ENCODE peak calls at places on chromosomes 5 and 9, in four cellular contexts. Q, X, Y and I are unnamed samples.

GRCh38 chr9:95317119-95317892 is at the start of gene FANCC:
- DNase-seq in Q (peak), X (peak), Y (peak), I (peak)

GRCh38 chr5:115898656-115899055 is 56.9 kb downstream of the AP3S1 start:
- DNase-seq in Q (no peak), X (no peak), Y (no peak), I (peak)

GRCh38 chr5:135032613-135033025 is 1.4 kb downstream of the PITX1 start:
- DNase-seq in Q (no peak), X (no peak), Y (no peak), I (no peak)

GRCh38 chr5:108884736-108885135 is 137.0 kb downstream of the FER start:
- DNase-seq in Q (no peak), X (no peak), Y (no peak), I (peak)

GRCh38 chr5:136388474-136388873 is 23.1 kb upstream of the TRPC7 start:
- DNase-seq in Q (no peak), X (no peak), Y (no peak), I (no peak)

GRCh38 chr9:35945341-35946018 is 12.5 kb downstream of the OR2S2 start:
- DNase-seq in Q (peak), X (no peak), Y (peak), I (peak)

GRCh38 chr5:38515648-38516047 is 40.8 kb downstream of the LIFR start:
- DNase-seq in Q (peak), X (no peak), Y (no peak), I (peak)

GRCh38 chr9:19781240-19781639 is 7.6 kb downstream of the SLC24A2 start:
- DNase-seq in Q (peak), X (no peak), Y (no peak), I (no peak)

GRCh38 chr9:78235296-78235770 is 542 bp upstream of the CEP78 start:
- DNase-seq in Q (peak), X (no peak), Y (no peak), I (peak)

GRCh38 chr9:117523531-117524153 is 108.8 kb upstream of the ASTN2 start:
- DNase-seq in Q (no peak), X (no peak), Y (no peak), I (no peak)

GRCh38 chr5:59582746-59583145 is 310.8 kb downstream of the PDE4D start:
- DNase-seq in Q (no peak), X (no peak), Y (no peak), I (no peak)

GRCh38 chr9:128168731-128169308 is 8.8 kb downstream of the BBLN start:
- DNase-seq in Q (no peak), X (no peak), Y (no peak), I (no peak)

GRCh38 chr5:135944967-135945560 is 9.7 kb downstream of the LECT2 start:
- DNase-seq in Q (peak), X (no peak), Y (peak), I (peak)

GRCh38 chr9:129776938-129777768 is 24.3 kb upstream of the PTGES start:
- DNase-seq in Q (peak), X (no peak), Y (peak), I (peak)

DNA sequence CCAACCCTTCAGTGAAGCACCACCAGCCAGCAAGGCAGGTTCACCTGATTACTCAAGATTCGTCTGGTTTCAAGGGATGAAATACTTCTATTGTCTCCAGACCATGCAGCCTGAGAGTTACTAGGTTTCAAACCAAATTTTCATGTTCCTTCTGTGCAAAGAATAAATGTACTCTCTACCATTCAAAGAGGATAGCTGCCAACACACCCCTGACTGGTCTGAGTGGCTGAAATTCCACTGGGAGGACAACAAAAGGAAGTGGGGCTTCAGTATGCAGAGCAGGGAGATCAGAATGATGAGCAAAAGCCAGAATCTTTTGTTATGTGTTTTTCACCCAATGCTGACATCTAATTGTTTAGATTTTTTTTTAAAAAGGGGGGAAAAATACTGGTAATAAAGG is 356.3 kb downstream of the BNC2 start:
- DNase-seq in Q (no peak), X (no peak), Y (no peak), I (no peak)
- H2AFZ ChIP-seq in Q (no peak), X (no peak), Y (no peak), I (no peak)

GRCh38 chr9:88387035-88387732 is 1.1 kb upstream of the SPIN1 start:
- DNase-seq in Q (no peak), X (no peak), Y (peak), I (peak)

GRCh38 chr9:88388203-88388885 is at the start of gene SPIN1:
- DNase-seq in Q (peak), X (no peak), Y (peak), I (peak)

GRCh38 chr9:88388886-88389617 is 808 bp downstream of the SPIN1 start:
- DNase-seq in Q (peak), X (no peak), Y (peak), I (peak)

GRCh38 chr9:88390371-88390990 is 2.2 kb downstream of the SPIN1 start:
- DNase-seq in Q (no peak), X (no peak), Y (no peak), I (peak)

GRCh38 chr9:88387733-88388202 is 476 bp upstream of the SPIN1 start:
- DNase-seq in Q (peak), X (no peak), Y (no peak), I (peak)
- TF ChIP-seq RCOR1 in Q (peak), X (no peak), Y (no peak), I (no peak)

GRCh38 chr5:91436241-91436640 is 53.1 kb upstream of the ARRDC3 start:
- DNase-seq in Q (no peak), X (no peak), Y (no peak), I (no peak)

GRCh38 chr5:91430949-91431348 is 47.8 kb upstream of the ARRDC3 start:
- DNase-seq in Q (no peak), X (no peak), Y (no peak), I (no peak)

GRCh38 chr5:91438871-91439270 is 55.8 kb upstream of the ARRDC3 start:
- DNase-seq in Q (no peak), X (no peak), Y (no peak), I (no peak)

GRCh38 chr5:91434348-91434747 is 51.2 kb upstream of the ARRDC3 start:
- DNase-seq in Q (no peak), X (no peak), Y (no peak), I (no peak)

DNA sequence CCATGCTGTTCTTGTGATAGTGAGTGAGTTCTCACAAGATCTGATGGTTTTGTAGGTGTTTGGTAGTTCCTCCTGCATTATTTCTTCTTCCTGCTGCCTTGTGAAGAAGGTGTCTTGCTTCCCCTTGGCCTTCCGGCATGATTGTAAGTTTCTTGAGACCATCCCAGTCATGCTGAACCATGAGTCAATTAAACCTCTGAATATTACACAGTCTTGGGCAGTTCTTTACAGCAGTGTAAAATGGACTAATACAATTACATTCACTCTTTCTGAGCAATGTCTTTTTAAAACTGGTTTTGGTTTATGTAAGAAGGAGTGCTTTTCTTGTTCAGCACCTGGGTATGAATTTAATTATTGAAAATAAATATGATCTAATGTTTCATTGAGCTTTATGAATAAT is 50.7 kb upstream of the ARRDC3 start:
- DNase-seq in Q (no peak), X (no peak), Y (no peak), I (no peak)
- H2AFZ ChIP-seq in Q (no peak), X (no peak), Y (no peak), I (no peak)

DNA sequence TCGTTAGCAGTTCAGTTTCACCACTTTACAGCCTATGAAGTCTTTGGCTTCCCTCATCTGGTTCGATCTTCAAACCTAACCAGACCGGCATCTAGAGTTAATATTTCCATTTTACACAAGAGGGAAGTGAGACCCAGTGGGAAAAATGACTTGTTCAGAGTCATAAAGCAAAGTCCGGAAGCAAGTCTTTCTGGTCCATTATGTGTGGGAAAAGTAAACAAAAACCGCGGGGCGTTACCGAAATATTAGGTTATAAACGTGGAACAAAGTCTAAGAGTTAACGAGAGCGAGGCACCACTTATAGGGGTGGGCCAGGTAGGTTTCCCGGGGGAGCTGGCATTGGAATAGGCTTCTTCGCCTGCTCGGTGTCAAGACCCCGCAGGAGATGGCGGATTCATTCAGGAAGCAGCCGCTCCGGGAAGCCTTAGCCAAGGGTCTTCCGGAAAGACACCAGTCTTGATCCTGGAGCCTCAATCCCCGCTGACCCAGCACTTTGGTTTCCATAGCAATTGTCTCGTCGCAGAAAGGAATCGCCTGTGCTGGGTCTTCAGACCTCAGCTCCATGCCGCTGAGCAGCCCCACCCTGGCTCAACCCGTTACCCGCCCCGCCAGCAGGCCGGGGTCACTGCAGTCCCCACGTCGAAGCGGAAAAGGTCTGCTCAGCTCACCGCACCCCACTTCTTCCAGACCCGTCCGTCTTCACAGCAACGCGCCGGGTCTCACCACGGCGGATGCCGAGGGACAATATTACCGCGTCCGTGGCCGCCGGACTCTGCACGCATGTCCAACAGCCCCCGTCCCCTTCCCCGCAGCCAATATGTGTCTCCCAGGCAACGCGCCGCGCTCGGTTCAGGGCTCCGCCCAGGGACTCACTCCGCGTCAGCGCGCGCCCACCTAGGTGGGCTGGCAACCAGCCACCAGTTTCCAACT is at the start of gene C5orf52:
- DNase-seq in Q (peak), X (peak), Y (no peak), I (peak)
- TF ChIP-seq RCOR1 in Q (no peak), X (no peak), Y (no peak), I (no peak)

DNA sequence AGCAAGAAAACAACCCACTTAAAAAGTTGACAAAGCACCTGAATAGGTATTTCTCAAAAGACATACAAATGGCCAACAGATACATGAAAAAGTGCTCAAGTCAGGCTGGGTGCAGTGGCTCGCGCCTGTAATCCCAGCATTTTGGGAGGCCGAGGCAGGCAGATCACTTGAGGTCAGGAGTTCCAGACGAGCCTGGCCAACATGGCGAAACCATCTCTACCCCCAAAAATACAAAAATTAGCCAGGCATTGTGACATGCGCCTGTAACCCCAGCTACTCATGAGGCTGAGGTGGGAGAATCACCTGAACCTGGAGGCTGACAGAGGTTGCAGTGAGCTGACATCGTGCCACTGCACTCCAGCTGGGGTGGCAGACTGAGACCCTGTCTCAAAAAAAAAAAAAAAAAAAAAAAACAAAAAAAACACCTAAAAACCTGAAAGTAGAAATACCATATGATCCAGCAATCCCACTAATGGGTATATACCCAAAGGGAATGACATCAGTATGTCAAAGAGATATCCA is 101.7 kb downstream of the THBS4 start:
- DNase-seq in Q (no peak), X (no peak), Y (no peak), I (no peak)
- H2AFZ ChIP-seq in Q (no peak), X (no peak), Y (no peak), I (no peak)

DNA sequence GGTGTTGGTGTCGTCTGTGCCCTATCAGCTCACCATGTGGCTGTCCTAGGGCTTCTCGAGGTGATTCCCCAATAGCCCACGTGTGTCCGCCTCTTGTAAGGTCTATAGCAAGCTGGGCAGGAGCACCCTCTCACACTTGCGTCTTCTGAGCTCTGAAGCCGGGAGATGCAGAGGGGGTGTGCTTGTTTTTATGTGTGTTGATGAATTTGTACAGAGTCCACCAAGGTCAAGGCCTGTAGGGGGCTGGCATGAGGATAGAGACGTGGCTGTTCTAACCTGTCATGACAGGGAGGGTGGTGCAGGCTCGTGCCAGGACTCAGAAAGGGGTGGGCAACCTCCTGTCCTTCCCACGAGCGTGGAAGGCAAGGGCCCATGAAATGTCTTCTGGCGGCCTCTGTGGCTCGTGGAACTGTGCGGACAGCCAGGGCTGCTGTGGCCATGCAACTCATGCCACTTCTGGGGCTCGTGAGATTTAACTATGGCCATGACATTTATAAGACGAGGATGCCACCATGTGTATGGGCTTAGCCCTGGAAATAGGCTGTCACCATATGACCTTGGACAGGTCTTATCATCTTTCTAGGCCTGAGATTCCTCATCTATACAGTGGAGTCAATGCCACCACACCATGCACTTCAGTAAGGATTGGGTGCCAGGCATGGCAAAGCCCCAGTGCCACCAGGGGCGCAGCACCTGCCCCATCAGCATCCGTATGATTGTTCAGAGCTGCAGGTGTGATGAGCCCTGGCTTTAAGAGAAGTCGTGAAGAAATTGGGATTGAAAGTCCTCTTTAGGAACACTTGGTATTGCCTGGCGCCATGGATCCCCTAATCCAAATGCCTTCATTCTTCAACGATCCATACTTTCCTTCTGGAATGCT is 2.3 kb upstream of the OLFM1 start:
- DNase-seq in Q (no peak), X (no peak), Y (no peak), I (no peak)
- TF ChIP-seq RCOR1 in Q (no peak), X (no peak), Y (no peak), I (no peak)